ENCODE peak calls at places on chromosomes 11 and 22, in four cellular contexts. X is H1; R is CD4-positive, alpha-beta memory T cell; A is fibroblast of lung. D is an unnamed sample. For H3K36me3 and H3K27me3, the result is how much of the 10 kb centered on the place peaks cover.

GRCh38 chr11:43789700-43790443 is 90.8 kb upstream of the ALKBH3 start:
- DNase-seq in A (peak), R (no peak), X (no peak), D (no peak)

GRCh38 chr22:29617922-29618629 is 14.6 kb downstream of the NF2 start:
- DNase-seq in A (peak), X (no peak), R (no peak), D (no peak)

GRCh38 chr11:134585666-134586285 is 173.7 kb upstream of the B3GAT1 start:
- DNase-seq in A (no peak), X (peak), R (no peak), D (no peak)

GRCh38 chr11:85947431-85948272 is 92.5 kb downstream of the CCDC83 start:
- DNase-seq in R (no peak), A (peak), X (no peak), D (peak)

GRCh38 chr11:82906236-82906635 is 4.7 kb downstream of the DDIAS start:
- DNase-seq in X (no peak), A (peak), R (no peak), D (peak)

GRCh38 chr22:19820880-19821522 is 33.7 kb downstream of the GNB1L start:
- DNase-seq in R (no peak), X (peak), A (no peak), D (peak)

GRCh38 chr11:111359223-111360149 is 19.6 kb downstream of the POU2AF1 start:
- DNase-seq in X (no peak), A (no peak), R (no peak), D (no peak)

GRCh38 chr11:111652184-111652583 is 49.9 kb downstream of the SIK2 start:
- DNase-seq in X (no peak), A (no peak), R (no peak), D (no peak)

GRCh38 chr22:25137577-25138525 is 61.8 kb upstream of the CRYBB3 start:
- DNase-seq in A (peak), X (no peak), R (no peak), D (no peak)

GRCh38 chr11:64996710-64997380 is at the start of gene BATF2:
- DNase-seq in X (peak), R (no peak), A (peak), D (peak)

GRCh38 chr11:59263225-59263894 is 50.6 kb upstream of the MPEG1 start:
- DNase-seq in A (no peak), X (peak), R (no peak), D (no peak)

GRCh38 chr11:32188785-32189184 is 97.9 kb downstream of the RCN1 start:
- DNase-seq in X (no peak), A (no peak), R (no peak), D (no peak)

GRCh38 chr11:35321111-35321510 is 98.2 kb downstream of the SLC1A2 start:
- DNase-seq in A (no peak), R (no peak), X (no peak), D (no peak)

GRCh38 chr11:8558436-8558835 is 35.6 kb downstream of the STK33 start:
- DNase-seq in A (no peak), R (no peak), X (no peak), D (no peak)

GRCh38 chr11:17725174-17725573 is 5.8 kb downstream of the MYOD1 start:
- DNase-seq in X (no peak), A (no peak), R (no peak), D (peak)

GRCh38 chr11:73876424-73877300 is at the start of the genes COA4 and PAAF1:
- DNase-seq in R (peak), A (peak), X (peak), D (peak)

GRCh38 chr11:103202048-103202651 is 92.9 kb downstream of the DYNC2H1 start:
- DNase-seq in R (no peak), A (peak), X (no peak), D (peak)

GRCh38 chr11:47143322-47143721 is 33.4 kb downstream of the ARFGAP2 start:
- DNase-seq in A (peak), X (no peak), R (no peak), D (no peak)

GRCh38 chr22:39628563-39629080 is 58.1 kb downstream of the CACNA1I start:
- DNase-seq in R (no peak), X (no peak), A (no peak), D (peak)

DNA sequence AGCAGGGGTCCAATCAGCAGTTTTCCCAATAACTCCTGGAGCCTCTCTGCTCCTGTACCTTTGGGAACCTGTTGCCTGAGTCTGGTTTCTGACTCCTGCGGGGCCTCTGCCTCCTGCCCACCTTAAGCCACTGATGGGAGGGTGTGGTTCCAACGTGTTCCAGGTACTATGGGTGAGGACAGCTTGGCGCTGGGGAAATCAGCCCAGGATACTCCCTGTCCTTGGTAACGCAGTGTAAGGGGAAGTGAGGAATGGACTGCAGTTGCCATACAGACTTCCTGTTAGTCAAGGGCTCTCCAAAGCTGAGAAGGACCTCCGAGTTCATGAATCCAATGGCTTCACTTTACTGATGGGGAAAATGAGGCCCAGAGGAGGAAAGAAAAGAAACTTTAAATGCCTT is 1.2 kb upstream of the MARK2 start:
- DNase-seq in A (no peak), X (no peak), R (no peak), D (no peak)
- H3K4me3 ChIP-seq in A (no peak), X (no peak), R (peak), D (no peak)

GRCh38 chr11:19163627-19164026 is 38.2 kb downstream of the CSRP3 start:
- DNase-seq in A (no peak), X (no peak), R (no peak), D (no peak)
- H3K36me3 ChIP-seq in A (under half), X (under half), R (under half), D (under half)

GRCh38 chr22:22345781-22346180 is 101.2 kb downstream of the VPREB1 start:
- DNase-seq in A (no peak), R (no peak), X (no peak), D (no peak)

GRCh38 chr22:22344430-22344829 is 99.8 kb downstream of the VPREB1 start:
- DNase-seq in A (no peak), R (no peak), X (no peak), D (no peak)

GRCh38 chr22:22343603-22344276 is 99.2 kb downstream of the VPREB1 start:
- DNase-seq in R (no peak), A (no peak), X (no peak), D (no peak)

GRCh38 chr22:22341736-22342135 is 97.2 kb downstream of the VPREB1 start:
- DNase-seq in A (no peak), X (no peak), R (no peak), D (no peak)

GRCh38 chr22:22342697-22343602 is 98.4 kb downstream of the VPREB1 start:
- DNase-seq in X (peak), R (peak), A (peak), D (no peak)
- H3K27me3 ChIP-seq in X (half or more), R (under half), A (under half), D (under half)

GRCh38 chr22:33204408-33204807 is 146.2 kb upstream of the SYN3 start:
- DNase-seq in X (no peak), A (no peak), R (no peak), D (no peak)
- H3K4me3 ChIP-seq in X (no peak), A (no peak), R (no peak), D (no peak)

DNA sequence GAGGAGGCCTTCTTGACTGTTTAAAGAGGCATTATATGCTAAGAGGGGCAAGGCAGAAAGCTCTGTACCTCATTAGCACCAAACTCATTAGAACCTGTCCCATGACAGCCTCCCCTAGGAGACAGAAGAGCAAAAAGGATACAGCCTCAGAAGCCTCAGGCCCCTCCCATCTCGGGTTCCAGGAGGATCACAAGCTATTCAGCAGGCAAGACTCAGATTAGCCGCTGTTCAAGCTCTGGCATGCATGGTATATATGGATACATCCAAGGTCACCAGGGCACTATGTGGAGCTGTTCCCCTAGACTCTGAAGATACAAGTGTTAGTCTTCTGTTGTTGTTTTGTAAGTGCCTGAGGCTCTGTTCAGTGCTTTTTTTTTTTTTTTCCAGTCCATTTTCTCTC is 32.1 kb downstream of the ATXN10 start:
- DNase-seq in R (no peak), X (no peak), A (no peak), D (no peak)
- H3K36me3 ChIP-seq in R (under half), X (under half), A (under half), D (half or more)

DNA sequence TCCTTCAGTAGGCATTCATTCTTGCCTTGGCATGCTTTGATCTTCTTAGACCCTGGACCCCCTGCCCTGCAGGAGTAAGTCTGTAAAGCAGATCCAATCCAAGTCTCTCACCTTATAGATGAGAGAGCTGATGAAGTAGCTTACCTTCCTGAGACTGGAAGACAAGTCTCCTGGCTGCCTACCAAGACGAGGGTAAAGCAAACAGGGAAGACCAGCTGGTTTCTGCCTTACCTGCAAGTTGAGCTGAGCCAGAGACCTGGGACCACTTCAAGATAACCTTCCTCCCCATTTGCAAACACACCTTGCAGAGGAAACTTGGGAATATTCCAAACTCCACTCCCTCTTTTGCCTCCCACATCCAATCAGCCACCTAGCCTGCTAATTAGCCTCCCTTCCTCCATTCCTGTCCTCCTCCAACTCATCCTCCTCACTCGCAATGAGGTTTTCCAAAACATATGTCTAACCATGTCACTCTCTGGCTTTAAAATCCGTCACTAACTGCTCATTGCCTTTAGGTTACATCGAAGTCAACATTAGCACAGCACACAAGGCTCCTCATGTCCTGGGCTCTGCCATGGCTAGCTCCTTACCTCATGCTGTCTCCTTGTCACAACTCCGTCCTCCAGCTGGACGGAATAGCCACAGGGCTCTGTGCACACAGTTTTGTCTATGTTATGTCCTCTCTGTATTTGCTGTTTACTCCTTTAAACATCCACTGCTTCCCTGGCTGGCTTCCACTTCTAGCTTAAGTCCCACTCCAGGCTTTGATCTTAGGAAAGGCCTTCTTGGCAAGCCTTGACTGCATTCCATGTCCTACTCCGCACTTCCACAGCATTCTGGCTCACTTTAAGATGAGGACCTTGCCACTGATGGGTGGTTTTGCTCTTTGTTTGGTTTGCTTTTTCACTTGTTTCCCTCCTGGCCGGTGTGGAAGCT is 23.2 kb upstream of the ROBO3 start:
- DNase-seq in R (no peak), X (no peak), A (no peak), D (peak)
- H3K27me3 ChIP-seq in R (half or more), X (half or more), A (half or more), D (half or more)

GRCh38 chr11:18789942-18790341 is 1.7 kb downstream of the PTPN5 start:
- DNase-seq in X (no peak), A (no peak), R (no peak), D (no peak)

GRCh38 chr11:18792827-18793226 is 1.2 kb upstream of the PTPN5 start:
- DNase-seq in R (no peak), X (no peak), A (no peak), D (peak)

GRCh38 chr11:18790820-18791174 is 801 bp downstream of the PTPN5 start:
- DNase-seq in X (no peak), R (no peak), A (no peak), D (peak)

GRCh38 chr11:18792066-18792591 is 531 bp upstream of the PTPN5 start:
- DNase-seq in X (no peak), R (no peak), A (no peak), D (peak)

DNA sequence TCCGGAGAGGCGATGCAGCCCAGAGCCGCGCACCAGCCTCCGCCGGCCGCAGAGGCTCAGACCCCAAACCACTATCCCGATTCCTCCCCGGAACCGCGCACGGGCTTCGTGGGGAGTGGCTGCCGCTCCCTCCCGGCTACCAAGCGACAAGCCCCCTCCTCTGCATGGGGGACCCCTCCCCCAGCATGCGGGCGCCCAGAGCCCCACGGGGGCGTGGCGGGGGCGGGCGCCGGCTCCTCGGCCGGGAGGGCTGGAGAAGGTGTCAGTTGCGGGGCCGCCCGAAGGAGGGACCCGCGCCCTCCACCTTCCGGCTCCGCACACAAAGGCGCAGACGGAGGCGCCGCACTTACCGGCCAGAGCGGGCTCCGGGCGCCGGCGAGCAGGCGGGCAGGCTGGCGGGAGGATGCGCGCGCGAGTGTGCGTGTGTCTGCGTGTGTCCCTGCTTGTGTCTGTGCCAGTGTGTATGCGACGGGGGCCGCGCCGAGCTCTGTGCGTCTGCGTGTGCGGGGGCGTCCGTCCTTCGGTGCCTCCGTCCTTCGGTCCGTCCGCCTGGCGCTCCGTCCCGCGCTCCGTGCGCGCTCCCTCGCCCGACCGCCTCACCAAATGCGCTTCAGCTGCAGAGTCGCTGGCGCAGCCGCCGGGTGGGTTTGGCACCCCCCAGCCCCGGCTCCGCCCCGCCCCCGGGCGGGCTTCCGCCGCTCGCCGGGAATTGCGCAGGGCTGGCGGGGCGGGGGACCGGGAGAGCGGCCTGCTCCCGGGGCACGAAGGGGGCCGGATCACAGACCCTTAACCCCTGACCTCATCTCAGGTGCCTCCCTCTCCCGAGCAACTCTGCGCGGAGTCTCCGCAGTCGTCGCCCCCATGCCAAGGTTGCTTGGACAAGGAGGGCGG is at the start of gene PTPN5:
- DNase-seq in A (no peak), R (no peak), X (peak), D (peak)
- H3K4me3 ChIP-seq in A (no peak), R (no peak), X (peak), D (no peak)

GRCh38 chr22:37627091-37627490 is 12.4 kb upstream of the SH3BP1 start:
- DNase-seq in A (no peak), X (no peak), R (no peak), D (peak)
- H3K36me3 ChIP-seq in A (under half), X (under half), R (under half), D (under half)

DNA sequence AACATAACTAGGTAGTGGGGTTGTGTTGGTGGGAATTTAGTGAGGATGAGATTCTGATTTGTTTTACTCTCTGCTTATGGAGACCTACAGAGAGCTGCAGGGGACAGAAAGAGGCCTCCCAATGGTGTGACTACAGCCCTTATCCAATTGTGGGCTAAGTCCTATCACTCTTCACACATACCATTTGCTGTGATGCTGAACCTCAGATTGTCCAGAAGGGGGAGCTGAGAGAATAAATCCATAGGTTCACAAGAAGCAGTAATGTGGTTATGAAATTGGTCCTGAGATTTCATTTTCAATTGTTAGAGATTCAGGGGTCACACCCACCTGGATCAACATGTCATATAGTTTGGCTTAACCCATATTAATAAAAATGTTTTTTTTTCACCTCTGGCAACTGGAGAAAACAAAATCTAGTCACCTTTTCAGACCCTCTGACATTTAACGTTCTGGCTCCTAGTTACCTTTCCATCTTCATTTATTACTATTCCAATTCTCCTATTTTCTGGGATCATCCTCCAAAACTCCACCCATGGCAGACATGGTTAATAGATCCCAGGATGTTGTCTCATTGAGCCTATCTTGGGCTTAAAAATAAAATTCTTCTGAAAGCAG is 53.3 kb upstream of the PTPN5 start:
- DNase-seq in X (no peak), R (no peak), A (peak), D (no peak)
- H3K27me3 ChIP-seq in X (under half), R (under half), A (under half), D (under half)

DNA sequence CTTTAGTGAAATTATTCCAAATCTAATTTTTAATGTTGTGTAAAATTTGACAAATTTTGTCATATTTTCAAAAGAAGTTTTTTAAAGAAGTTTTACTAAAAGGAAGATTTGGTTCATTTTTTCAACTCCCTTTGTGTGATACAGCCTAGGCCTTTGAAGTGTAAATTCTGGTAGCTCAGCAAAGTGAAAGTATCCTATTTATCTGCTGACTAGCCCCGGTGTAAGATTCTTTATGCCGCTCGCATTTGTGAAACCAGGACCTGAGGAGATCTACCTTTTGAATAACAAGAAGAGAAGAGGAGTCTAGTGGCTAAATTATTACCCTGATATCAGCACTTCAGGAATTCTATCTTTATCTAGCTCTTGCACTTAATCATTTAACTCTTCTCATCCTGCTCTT is 177.4 kb downstream of the JRKL start:
- DNase-seq in A (peak), R (no peak), X (no peak), D (no peak)
- H3K4me3 ChIP-seq in A (no peak), R (no peak), X (peak), D (peak)